ENCODE peak calls at places on chromosomes 4 and X, in five cellular contexts. F is stimulated activated CD4-positive, alpha-beta T cell treated with anti-CD3 and anti-CD28 coated beads, Interleukin-12 subunit alpha, Interleukin-12 subunit beta, amount 100 ng/mL, for 48 hours; Z is choroid plexus epithelial cell; T is Calu3; U is T-cell. X is an unnamed sample.

GRCh38 chr4:592825-593520 is 16.9 kb upstream of the TMEM271 start:
- DNase-seq in F (no peak), Z (no peak), T (no peak), U (no peak), X (no peak)

GRCh38 chrX:153499876-153500275 is 5.1 kb downstream of the BGN start:
- DNase-seq in F (no peak), Z (no peak), T (no peak), U (no peak), X (no peak)

GRCh38 chrX:50751091-50751490 is 62.9 kb downstream of the SHROOM4 start:
- DNase-seq in F (no peak), Z (no peak), T (no peak), U (no peak), X (no peak)

GRCh38 chr4:83281326-83281725 is 3.3 kb downstream of the COQ2 start:
- DNase-seq in F (no peak), Z (peak), T (no peak), U (no peak), X (no peak)

GRCh38 chr4:122692641-122693520 is 39.6 kb upstream of the BBS12 start:
- DNase-seq in F (no peak), Z (peak), T (no peak), U (no peak), X (no peak)

GRCh38 chr4:144591401-144591800 is 54.6 kb upstream of the HHIP start:
- DNase-seq in F (no peak), Z (peak), T (peak), U (no peak), X (no peak)

GRCh38 chr4:4864443-4864939 is 5.0 kb downstream of the MSX1 start:
- DNase-seq in F (no peak), Z (no peak), T (no peak), U (no peak), X (no peak)

GRCh38 chr4:5051210-5051691 is at the start of gene STK32B:
- DNase-seq in F (no peak), Z (peak), T (peak), U (no peak), X (no peak)

GRCh38 chr4:112270643-112271484 is 14.8 kb downstream of the TIFA start:
- DNase-seq in F (no peak), Z (peak), T (no peak), U (no peak), X (no peak)

GRCh38 chr4:2416564-2417195 is 1.8 kb downstream of the ZFYVE28 start:
- DNase-seq in F (no peak), Z (no peak), T (no peak), U (no peak), X (peak)

GRCh38 chrX:11533211-11533651 is 132.5 kb downstream of the ARHGAP6 start:
- DNase-seq in F (no peak), Z (peak), T (no peak), U (no peak), X (no peak)

GRCh38 chrX:18861436-18861950 is 122.4 kb downstream of the PHKA2 start:
- DNase-seq in F (no peak), Z (no peak), T (no peak), U (no peak), X (no peak)

GRCh38 chr4:62709618-62710252 is 1509.6 kb downstream of the ADGRL3 start:
- DNase-seq in F (no peak), Z (peak), T (peak), U (no peak), X (no peak)

GRCh38 chr4:52880994-52881393 is 18.9 kb downstream of the RASL11B start:
- DNase-seq in F (no peak), Z (no peak), T (no peak), U (no peak), X (no peak)

GRCh38 chr4:7703669-7704068 is 236.0 kb downstream of the AFAP1 start:
- DNase-seq in F (no peak), Z (no peak), T (no peak), U (no peak), X (no peak)